ENCODE peak calls at places on chromosome 4, in four cellular contexts. A, E, N and U are unnamed samples.

GRCh38 chr4:28287837-28288236 is 1427.2 kb downstream of the STIM2 start:
- DNase-seq in A (no peak), E (no peak), N (peak), U (no peak)

GRCh38 chr4:173145111-173145510 is 23.5 kb upstream of the GALNT7 start:
- DNase-seq in A (no peak), E (no peak), N (no peak), U (no peak)

GRCh38 chr4:42281324-42282020 is 115.8 kb upstream of the SHISA3 start:
- DNase-seq in A (no peak), E (no peak), N (no peak), U (no peak)

GRCh38 chr4:13678186-13678924 is 50.8 kb upstream of the BOD1L1 start:
- DNase-seq in A (no peak), E (no peak), N (no peak), U (no peak)

GRCh38 chr4:8160572-8160971 is 2.0 kb upstream of the ABLIM2 start:
- DNase-seq in A (no peak), E (no peak), N (no peak), U (no peak)

GRCh38 chr4:87073570-87074470 is 139.0 kb downstream of the AFF1 start:
- DNase-seq in A (peak), E (no peak), N (peak), U (no peak)

GRCh38 chr4:77844363-77844762 is 18.3 kb upstream of the MRPL1 start:
- DNase-seq in A (no peak), E (no peak), N (no peak), U (no peak)

GRCh38 chr4:15729910-15730533 is 27.2 kb downstream of the BST1 start:
- DNase-seq in A (peak), E (no peak), N (peak), U (no peak)

GRCh38 chr4:1792832-1793495 is at the start of gene FGFR3:
- DNase-seq in A (peak), E (no peak), N (peak), U (peak)

GRCh38 chr4:120921456-120922389 is 803 bp downstream of the PRDM5 start:
- DNase-seq in A (peak), E (peak), N (peak), U (peak)

GRCh38 chr4:189364032-189364449 is 576.6 kb upstream of the FRG1 start:
- DNase-seq in A (no peak), E (no peak), N (no peak), U (no peak)

GRCh38 chr4:157315968-157316367 is 95.4 kb downstream of the GRIA2 start:
- DNase-seq in A (no peak), E (no peak), N (peak), U (no peak)

GRCh38 chr4:167219090-167219489 is 15.2 kb downstream of the SPOCK3 start:
- DNase-seq in A (no peak), E (no peak), N (peak), U (no peak)

GRCh38 chr4:143250617-143251016 is 65.9 kb downstream of the USP38 start:
- DNase-seq in A (no peak), E (no peak), N (no peak), U (no peak)

GRCh38 chr4:42390622-42391355 is 6.5 kb upstream of the SHISA3 start:
- DNase-seq in A (no peak), E (no peak), N (no peak), U (no peak)

GRCh38 chr4:177191586-177191985 is 118.1 kb upstream of the NEIL3 start:
- DNase-seq in A (no peak), E (no peak), N (no peak), U (no peak)

GRCh38 chr4:138870739-138871633 is 144.6 kb upstream of the NOCT start:
- DNase-seq in A (peak), E (peak), N (peak), U (no peak)

GRCh38 chr4:65139998-65140397 is 530.3 kb downstream of the EPHA5 start:
- DNase-seq in A (no peak), E (no peak), N (peak), U (no peak)

GRCh38 chr4:169251291-169252235 is 19.2 kb downstream of the SH3RF1 start:
- DNase-seq in A (no peak), E (no peak), N (peak), U (no peak)

GRCh38 chr4:95232358-95233156 is 316.2 kb downstream of the UNC5C start:
- DNase-seq in A (peak), E (no peak), N (no peak), U (no peak)

GRCh38 chr4:52350926-52351325 is 299.8 kb downstream of the SPATA18 start:
- DNase-seq in A (no peak), E (no peak), N (no peak), U (no peak)

GRCh38 chr4:105520819-105521790 is 31.3 kb upstream of the ARHGEF38 start:
- DNase-seq in A (peak), E (no peak), N (peak), U (no peak)

GRCh38 chr4:28357985-28358384 is 1497.3 kb downstream of the STIM2 start:
- DNase-seq in A (no peak), E (no peak), N (peak), U (no peak)

GRCh38 chr4:31539279-31540074 is 819.3 kb downstream of the PCDH7 start:
- DNase-seq in A (no peak), E (no peak), N (no peak), U (no peak)

DNA sequence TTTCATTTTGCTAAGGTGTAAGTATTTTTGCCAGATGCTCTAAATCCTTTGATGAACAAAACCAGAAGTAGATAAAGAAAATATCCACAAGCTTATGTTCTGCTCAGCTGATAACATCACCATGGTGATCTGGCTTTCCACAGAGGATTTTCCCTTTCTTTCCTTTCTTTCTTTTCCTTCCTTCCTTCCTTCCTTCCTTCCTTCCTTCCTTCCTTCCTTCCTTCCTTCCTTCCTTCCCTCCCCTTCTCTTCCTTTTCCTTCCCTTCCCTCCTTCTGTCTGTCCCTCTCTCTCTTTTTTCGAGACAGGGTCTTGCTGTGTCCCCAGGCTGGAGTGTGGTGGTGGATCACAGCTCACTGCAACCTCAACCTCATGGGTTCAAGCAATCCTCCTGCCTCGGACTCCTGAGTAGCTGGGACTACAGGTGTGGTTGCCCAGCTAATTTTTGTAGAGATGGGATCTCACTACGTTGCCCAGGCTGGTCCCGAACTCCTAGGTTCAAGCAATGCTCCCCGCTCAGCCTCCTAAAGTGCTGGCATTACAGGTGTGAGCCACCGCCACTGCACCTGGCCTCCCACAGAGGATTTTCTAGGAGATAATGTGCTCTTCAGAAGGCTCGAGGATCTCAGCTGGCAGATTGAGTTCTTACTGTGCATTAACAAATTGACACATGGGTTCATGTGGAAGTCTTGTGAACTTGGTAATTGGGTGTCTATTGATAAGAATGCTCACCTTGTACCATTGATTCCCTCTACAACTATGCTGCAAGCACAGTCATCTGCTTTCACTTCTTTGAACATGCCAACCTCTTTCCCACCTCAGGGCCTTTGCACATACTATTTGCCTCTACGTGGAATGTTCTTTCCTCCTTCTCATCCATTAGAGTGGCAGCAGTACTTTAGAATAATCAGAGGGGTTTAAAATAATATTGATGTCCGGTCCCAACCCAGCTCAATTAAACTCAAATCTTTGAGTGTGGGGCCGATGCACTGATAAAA is 1.4 kb upstream of the RHOH start:
- DNase-seq in A (no peak), E (no peak), N (no peak), U (no peak)
- H3K4me3 ChIP-seq in A (peak), E (no peak), N (no peak), U (no peak)

GRCh38 chr4:84870398-84871163 is 95.9 kb downstream of the WDFY3 start:
- DNase-seq in A (no peak), E (no peak), N (peak), U (no peak)

GRCh38 chr4:84865600-84865999 is 100.9 kb downstream of the WDFY3 start:
- DNase-seq in A (no peak), E (no peak), N (no peak), U (no peak)

GRCh38 chr4:84862064-84862463 is 104.4 kb downstream of the WDFY3 start:
- DNase-seq in A (no peak), E (no peak), N (no peak), U (no peak)

DNA sequence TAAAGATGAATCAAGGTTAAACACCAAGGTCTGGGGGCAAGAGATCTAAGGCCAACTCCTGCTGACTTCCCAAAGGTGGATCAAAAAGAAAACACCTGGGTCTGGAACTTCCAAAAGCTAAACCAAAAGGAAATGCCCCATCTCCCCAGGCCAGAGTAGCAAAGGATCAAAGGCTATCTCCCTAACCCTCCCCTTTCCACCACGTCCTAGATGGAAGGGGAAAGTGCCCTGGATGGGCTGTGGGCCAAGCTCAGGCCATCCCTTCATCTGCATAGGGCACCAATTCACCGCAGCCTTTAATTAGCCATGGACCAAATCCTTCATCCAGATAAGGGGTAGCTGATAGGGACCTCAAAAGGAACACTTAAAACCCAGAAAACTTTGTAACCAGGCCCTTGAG is 100.2 kb downstream of the WDFY3 start:
- DNase-seq in A (no peak), E (no peak), N (no peak), U (no peak)
- H3K4me3 ChIP-seq in A (no peak), E (no peak), N (no peak), U (no peak)

DNA sequence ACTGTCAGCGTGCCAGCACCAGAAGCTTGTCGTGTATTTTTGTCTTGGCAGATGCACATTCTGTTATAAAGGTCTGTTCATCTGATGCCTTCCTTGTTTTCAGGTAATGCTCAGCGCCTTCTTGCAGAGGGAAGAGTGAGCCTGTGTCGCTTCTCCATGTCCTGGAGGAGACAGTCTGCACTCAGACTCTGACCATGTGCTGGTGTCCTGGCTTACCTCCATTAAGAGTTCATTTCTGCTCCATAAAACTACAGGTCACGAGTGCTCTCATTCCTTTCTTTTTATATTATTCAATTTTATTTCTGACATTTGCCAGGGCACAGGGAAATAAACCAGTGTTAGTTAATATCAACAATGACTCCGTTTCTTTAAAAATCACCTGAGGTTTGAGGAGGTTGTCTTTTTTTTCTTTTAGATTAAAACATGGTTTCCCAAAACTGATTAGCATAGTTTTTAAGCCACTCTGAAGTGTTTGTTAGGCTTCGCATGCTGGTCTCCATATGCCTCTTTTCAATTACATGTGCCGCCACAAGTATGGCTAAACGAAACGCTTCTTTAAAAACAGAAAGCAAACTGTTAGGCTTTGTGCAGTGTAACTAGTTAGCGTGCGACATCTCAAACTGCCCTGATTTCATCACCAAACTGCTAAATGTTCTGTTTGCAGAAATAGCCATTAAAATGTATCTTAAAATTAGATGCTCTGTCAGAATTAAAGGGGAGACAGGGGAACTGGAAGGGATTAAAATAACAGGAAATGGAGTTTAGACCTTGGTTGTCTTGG is 215.3 kb upstream of the GK2 start:
- DNase-seq in A (no peak), E (no peak), N (no peak), U (no peak)
- H3K4me3 ChIP-seq in A (no peak), E (no peak), N (no peak), U (no peak)

GRCh38 chr4:115674485-115674884 is 561.1 kb upstream of the NDST4 start:
- DNase-seq in A (no peak), E (no peak), N (no peak), U (no peak)

GRCh38 chr4:115675721-115676120 is 562.3 kb upstream of the NDST4 start:
- DNase-seq in A (no peak), E (no peak), N (no peak), U (no peak)

GRCh38 chr4:115678425-115678941 is 565.1 kb upstream of the NDST4 start:
- DNase-seq in A (no peak), E (no peak), N (no peak), U (no peak)
- H3K4me3 ChIP-seq in A (no peak), E (no peak), N (no peak), U (no peak)